ENCODE peak calls at places on chromosomes 1 and 21, in six cellular contexts. D is neuronal stem cell, Z is H9, V is IMR-90, H is H1, U is mesenchymal stem cell. W is an unnamed sample.

GRCh38 chr1:174764186-174764585 is 235.6 kb upstream of the CACYBP start:
- DNase-seq in D (no peak), Z (no peak), V (no peak), H (no peak), U (no peak), W (no peak)

GRCh38 chr1:8382608-8383525 is 65.0 kb downstream of the SLC45A1 start:
- DNase-seq in D (no peak), Z (no peak), V (no peak), H (no peak), U (no peak), W (no peak)

GRCh38 chr1:25866288-25866687 is 7.0 kb upstream of the AUNIP start:
- DNase-seq in D (no peak), Z (no peak), V (no peak), H (no peak), U (no peak), W (no peak)

GRCh38 chr1:37851782-37852210 is 7.6 kb downstream of the MTF1 start:
- DNase-seq in D (no peak), Z (no peak), V (peak), H (no peak), U (no peak), W (no peak)

GRCh38 chr1:228150021-228150457 is 309 bp downstream of the GJC2 start:
- DNase-seq in D (no peak), Z (no peak), V (no peak), H (no peak), U (no peak), W (no peak)

GRCh38 chr1:47809301-47810084 is 187.7 kb downstream of the TRABD2B start:
- DNase-seq in D (no peak), Z (no peak), V (no peak), H (no peak), U (no peak), W (no peak)

GRCh38 chr21:45376459-45377324 is 28.3 kb upstream of the COL18A1 start:
- DNase-seq in D (no peak), Z (no peak), V (no peak), H (peak), U (peak), W (no peak)

GRCh38 chr1:183932412-183932811 is 105.1 kb downstream of the COLGALT2 start:
- DNase-seq in D (no peak), Z (no peak), V (peak), H (peak), U (no peak), W (no peak)

GRCh38 chr1:208166340-208167138 is 77.6 kb downstream of the PLXNA2 start:
- DNase-seq in D (no peak), Z (peak), V (no peak), H (no peak), U (no peak), W (peak)

GRCh38 chr1:56513095-56513494 is 66.3 kb downstream of the PLPP3 start:
- DNase-seq in D (no peak), Z (no peak), V (no peak), H (no peak), U (no peak), W (no peak)

GRCh38 chr21:44939532-44940115 is at the start of gene SLX9:
- DNase-seq in D (peak), Z (peak), V (peak), H (peak), U (peak), W (peak)

GRCh38 chr1:17909634-17910033 is 154.5 kb downstream of the ACTL8 start:
- DNase-seq in D (no peak), Z (peak), V (peak), H (peak), U (no peak), W (no peak)

GRCh38 chr1:12142141-12142823 is 24.5 kb upstream of the TNFRSF1B start:
- DNase-seq in D (peak), Z (no peak), V (no peak), H (no peak), U (no peak), W (no peak)

GRCh38 chr1:100622037-100622436 is 84.1 kb downstream of the GPR88 start:
- DNase-seq in D (no peak), Z (no peak), V (peak), H (no peak), U (peak), W (peak)

GRCh38 chr1:111481387-111482221 is 7.8 kb downstream of the C1orf162 start:
- DNase-seq in D (peak), Z (peak), V (peak), H (peak), U (peak), W (peak)

DNA sequence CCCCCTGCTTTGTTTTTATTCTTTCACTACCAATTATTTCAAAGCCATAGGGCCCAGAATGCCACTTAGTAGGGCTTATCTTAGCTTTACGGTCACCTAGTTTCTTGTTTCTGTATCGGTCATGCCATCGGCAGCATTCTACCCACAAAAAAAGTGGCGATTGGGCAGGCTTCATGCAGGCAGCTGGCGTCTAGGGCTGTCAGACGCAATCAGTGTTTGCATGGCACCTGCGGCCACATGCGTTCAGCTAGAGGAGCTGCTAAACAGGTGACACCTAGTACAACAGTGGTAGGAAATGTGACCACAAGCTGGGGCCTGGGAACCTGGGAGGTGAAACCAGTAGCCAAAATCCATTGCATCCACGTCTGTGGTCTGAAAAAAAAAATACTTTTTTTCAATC is 262.7 kb downstream of the PBX1 start:
- DNase-seq in D (no peak), Z (no peak), V (no peak), H (no peak), U (no peak), W (no peak)
- H4K91ac ChIP-seq in D (no peak), Z (no peak), V (no peak), H (no peak), U (no peak), W (no peak)

DNA sequence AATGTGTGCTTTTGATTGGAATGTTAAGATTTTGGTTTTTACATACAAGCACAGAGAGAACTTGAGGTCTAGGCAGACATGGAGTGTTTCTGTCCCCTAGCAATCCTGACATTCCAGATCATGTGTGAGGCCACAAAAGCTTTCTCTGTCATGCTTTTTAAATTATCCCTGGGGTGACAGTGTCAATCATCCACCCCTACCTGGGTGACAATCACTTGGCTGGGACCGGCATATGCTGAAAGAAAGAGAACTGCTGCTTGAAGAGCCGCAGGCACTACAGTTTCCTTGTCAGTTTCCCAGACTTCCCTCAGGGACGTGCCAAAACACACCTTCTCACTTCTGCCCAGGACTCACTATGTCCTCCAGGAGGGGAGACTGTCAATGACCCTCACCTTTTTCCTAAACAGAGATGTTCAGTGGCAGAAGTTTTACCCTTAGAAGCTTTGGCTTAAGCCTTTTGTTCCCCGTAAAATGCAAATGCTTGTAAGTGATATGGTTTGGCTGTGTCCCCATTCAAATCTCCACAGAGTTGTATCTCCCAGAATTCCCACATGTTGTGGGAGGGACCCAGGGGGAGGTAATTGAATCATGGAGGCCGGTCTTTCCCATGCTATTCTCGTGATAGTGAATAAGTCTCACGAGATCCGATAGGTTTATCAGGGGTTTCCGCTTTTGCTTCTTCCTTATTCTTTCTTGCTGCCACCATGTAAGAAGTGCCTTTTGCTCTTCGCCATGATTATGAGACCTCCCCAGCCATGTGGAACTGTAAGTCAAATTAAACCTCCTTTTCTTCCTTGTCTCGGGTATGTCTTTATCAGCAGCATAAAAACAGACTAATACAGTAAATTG is 217.4 kb downstream of the FGGY start:
- DNase-seq in D (no peak), Z (no peak), V (no peak), H (no peak), U (no peak), W (peak)
- H3K18ac ChIP-seq in D (no peak), Z (no peak), V (no peak), H (no peak), U (no peak), W (no peak)

GRCh38 chr1:201737350-201738060 is 91.5 kb upstream of the IPO9 start:
- DNase-seq in D (no peak), Z (no peak), V (peak), H (no peak), U (peak), W (peak)
- H2BK5ac ChIP-seq in D (no peak), Z (no peak), V (peak), H (peak), U (no peak), W (no peak)

GRCh38 chr21:38363684-38364083 is 106.9 kb downstream of the KCNJ15 start:
- DNase-seq in D (no peak), Z (no peak), V (no peak), H (no peak), U (no peak), W (no peak)
- H4K91ac ChIP-seq in D (no peak), Z (no peak), V (no peak), H (no peak), U (no peak), W (no peak)

DNA sequence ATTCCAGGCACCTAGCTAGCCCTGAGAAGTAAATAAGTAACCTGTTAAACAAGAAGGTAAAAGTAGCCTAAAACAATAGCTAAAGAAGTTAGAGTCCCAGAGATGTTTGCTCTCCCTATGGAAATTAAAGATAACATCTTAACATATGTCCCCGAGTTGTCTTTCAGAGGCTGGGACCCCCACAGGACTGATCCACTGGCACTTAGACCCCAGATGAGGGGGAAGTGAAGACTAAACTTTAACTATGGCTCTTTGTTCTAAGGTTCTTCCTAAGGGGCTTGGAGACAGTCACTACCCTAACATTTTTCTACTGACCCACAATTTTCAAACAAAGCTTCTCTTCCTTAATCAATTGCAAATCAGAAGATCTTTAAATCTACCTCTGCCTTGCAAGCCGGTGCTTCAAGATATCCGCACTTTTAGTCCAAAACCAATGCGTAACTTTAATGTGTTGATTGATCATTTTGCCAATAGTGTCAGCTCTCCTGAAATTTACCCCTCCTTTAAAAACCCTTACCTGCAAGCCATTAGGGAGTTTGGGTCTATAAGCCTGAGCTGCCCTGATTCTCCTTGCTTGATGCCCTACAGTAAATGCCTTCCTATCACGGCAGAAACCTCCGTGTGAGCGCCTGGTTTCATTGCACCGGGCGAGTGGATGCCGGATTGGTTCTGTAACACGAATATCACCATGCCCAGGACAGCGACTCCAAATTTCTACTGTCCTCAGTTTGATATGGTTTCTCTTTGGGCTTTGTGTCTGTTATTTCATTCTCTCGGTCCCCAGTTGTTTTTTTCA is 404.4 kb downstream of the SIPA1L2 start:
- DNase-seq in D (no peak), Z (peak), V (no peak), H (no peak), U (no peak), W (no peak)
- H3K18ac ChIP-seq in D (no peak), Z (no peak), V (no peak), H (no peak), U (peak), W (no peak)

W was measured in trophoblast cell.